ENCODE peak calls at places on chromosome 1, in ten cellular contexts. R, E, D, H, K, O, P, G, B and T are unnamed samples.

GRCh38 chr1:16248603-16249534 is 11.9 kb upstream of the CPLANE2 start:
- DNase-seq in G (peak; percentile 95), K (peak; percentile 77), R (peak; percentile 79), E (peak; percentile 40), B (no peak), D (no peak), H (no peak), O (peak; percentile 21), P (peak; percentile 85), T (peak; percentile 93)

GRCh38 chr1:201016211-201016651 is 7.3 kb downstream of the KIF21B start:
- DNase-seq in O (no peak), P (peak; percentile 45), B (no peak), G (peak; percentile 91), E (no peak), D (no peak), R (peak; percentile 8), H (no peak), K (no peak), T (peak; percentile 72)

GRCh38 chr1:198397208-198397808 is 143.2 kb downstream of the ATP6V1G3 start:
- DNase-seq in R (no peak), D (no peak), B (no peak), O (no peak), K (no peak), P (no peak), H (no peak), G (no peak), E (no peak), T (no peak)

GRCh38 chr1:218380125-218380977 is 35.2 kb downstream of the TGFB2 start:
- DNase-seq in O (no peak), P (peak; percentile 80), R (peak; percentile 86), G (no peak), D (no peak), B (no peak), K (peak; percentile 94), E (no peak), H (no peak), T (no peak)

GRCh38 chr1:61210435-61211012 is 128.2 kb downstream of the NFIA start:
- DNase-seq in B (no peak), O (no peak), K (no peak), E (no peak), D (no peak), H (no peak), P (peak; percentile 24), G (no peak), R (no peak), T (no peak)

GRCh38 chr1:45620588-45621500 is 3.0 kb downstream of the CCDC17 start:
- DNase-seq in B (no peak), G (no peak), R (no peak), H (no peak), O (no peak), P (no peak), D (no peak), E (no peak), K (no peak), T (no peak)

GRCh38 chr1:236800002-236800620 is 5.0 kb downstream of the MTR start:
- DNase-seq in P (peak; percentile 44), B (no peak), R (peak; percentile 82), K (peak; percentile 1), G (no peak), E (no peak), D (no peak), O (no peak), H (no peak), T (no peak)

GRCh38 chr1:185823471-185823870 is 89.3 kb downstream of the HMCN1 start:
- DNase-seq in E (no peak), H (no peak), K (no peak), D (no peak), P (peak; percentile 82), O (no peak), B (no peak), R (no peak), G (no peak), T (no peak)

GRCh38 chr1:218257971-218258370 is 27.1 kb upstream of the RRP15 start:
- DNase-seq in G (no peak), D (no peak), K (no peak), R (peak; percentile 14), P (no peak), B (no peak), E (no peak), H (no peak), O (no peak), T (no peak)

GRCh38 chr1:232962761-232963357 is 12.4 kb downstream of the NTPCR start:
- DNase-seq in O (no peak), B (no peak), D (no peak), K (no peak), P (peak; percentile 75), R (no peak), E (no peak), H (no peak), G (no peak), T (no peak)

GRCh38 chr1:59484090-59484489 is 187.2 kb downstream of the FGGY start:
- DNase-seq in K (peak; percentile 89), G (no peak), P (peak; percentile 82), R (peak; percentile 84), H (no peak), B (no peak), O (no peak), E (no peak), D (no peak), T (no peak)

GRCh38 chr1:230122361-230123279 is 55.6 kb downstream of the GALNT2 start:
- DNase-seq in B (no peak), G (no peak), P (no peak), H (no peak), E (no peak), K (peak; percentile 43), O (peak; percentile 74), R (peak; percentile 92), D (no peak), T (no peak)

GRCh38 chr1:214506972-214507431 is 44.4 kb downstream of the PTPN14 start:
- DNase-seq in R (peak; percentile 79), H (peak; percentile 52), P (no peak), G (no peak), K (no peak), D (no peak), E (no peak), O (no peak), B (no peak), T (no peak)